ENCODE peak calls at places on chromosomes 12 and 14, in five cellular contexts. One of them, this sample, is unnamed. For H3K4me1, the result is how much of the 10 kb centered on the place peaks cover.

GRCh38 chr12:117076410-117077372 is 22.5 kb downstream of the TESC start:
- DNase-seq in prostate gland: no peak
- DNase-seq in psoas muscle: no peak
- DNase-seq in A549: no peak
- DNase-seq in PC-9: no peak
- DNase-seq in this sample: no peak

GRCh38 chr12:130179191-130179590 is 16.9 kb downstream of the FZD10 start:
- DNase-seq in prostate gland: no peak
- DNase-seq in psoas muscle: no peak
- DNase-seq in A549: no peak
- DNase-seq in PC-9: no peak
- DNase-seq in this sample: no peak

GRCh38 chr14:33730163-33730562 is 220.7 kb downstream of the EGLN3 start:
- DNase-seq in prostate gland: no peak
- DNase-seq in psoas muscle: no peak
- DNase-seq in A549: no peak
- DNase-seq in PC-9: no peak
- DNase-seq in this sample: no peak

GRCh38 chr14:91269076-91269991 is 24.8 kb upstream of the GPR68 start:
- DNase-seq in prostate gland: no peak
- DNase-seq in psoas muscle: peak
- DNase-seq in A549: no peak
- DNase-seq in PC-9: no peak
- DNase-seq in this sample: peak

GRCh38 chr14:105911006-105911847 is 384.8 kb downstream of the TMEM121 start:
- DNase-seq in prostate gland: no peak
- DNase-seq in psoas muscle: peak
- DNase-seq in A549: no peak
- DNase-seq in PC-9: no peak
- DNase-seq in this sample: peak

GRCh38 chr14:35808076-35808657 is 928 bp downstream of the RALGAPA1 start:
- DNase-seq in prostate gland: peak
- DNase-seq in psoas muscle: no peak
- DNase-seq in A549: peak
- DNase-seq in PC-9: peak
- DNase-seq in this sample: no peak

GRCh38 chr14:43165651-43166050 is 1341.4 kb downstream of the FSCB start:
- DNase-seq in prostate gland: no peak
- DNase-seq in psoas muscle: no peak
- DNase-seq in A549: peak
- DNase-seq in PC-9: no peak
- DNase-seq in this sample: no peak

GRCh38 chr12:59036973-59037807 is 116.9 kb upstream of the LRIG3 start:
- DNase-seq in prostate gland: no peak
- DNase-seq in psoas muscle: no peak
- DNase-seq in A549: no peak
- DNase-seq in PC-9: no peak
- DNase-seq in this sample: no peak

GRCh38 chr14:75113932-75114539 is 12.8 kb downstream of the NEK9 start:
- DNase-seq in prostate gland: no peak
- DNase-seq in psoas muscle: no peak
- DNase-seq in A549: no peak
- DNase-seq in PC-9: no peak
- DNase-seq in this sample: no peak

GRCh38 chr14:74614508-74615495 is 2.8 kb upstream of the LTBP2 start:
- DNase-seq in prostate gland: no peak
- DNase-seq in psoas muscle: peak
- DNase-seq in A549: no peak
- DNase-seq in PC-9: peak
- DNase-seq in this sample: no peak

GRCh38 chr12:6548556-6549378 is 7.1 kb downstream of the IFFO1 start:
- DNase-seq in prostate gland: no peak
- DNase-seq in psoas muscle: no peak
- DNase-seq in A549: peak
- DNase-seq in PC-9: no peak
- DNase-seq in this sample: peak

GRCh38 chr12:46384451-46385301 is 12.1 kb upstream of the SLC38A2 start:
- DNase-seq in prostate gland: no peak
- DNase-seq in psoas muscle: no peak
- DNase-seq in A549: no peak
- DNase-seq in PC-9: no peak
- DNase-seq in this sample: no peak

GRCh38 chr14:104580961-104581360 is 1.4 kb downstream of the C14orf180 start:
- DNase-seq in prostate gland: no peak
- DNase-seq in psoas muscle: peak
- DNase-seq in A549: no peak
- DNase-seq in PC-9: no peak
- DNase-seq in this sample: peak

GRCh38 chr12:117334855-117335587 is 26.4 kb downstream of the NOS1 start:
- DNase-seq in prostate gland: peak
- DNase-seq in psoas muscle: no peak
- DNase-seq in A549: no peak
- DNase-seq in PC-9: no peak
- DNase-seq in this sample: no peak

GRCh38 chr12:91866566-91866965 is 279.1 kb downstream of the BTG1 start:
- DNase-seq in prostate gland: no peak
- DNase-seq in psoas muscle: no peak
- DNase-seq in A549: no peak
- DNase-seq in PC-9: no peak
- DNase-seq in this sample: no peak

GRCh38 chr14:55482936-55483605 is 42.7 kb upstream of the TBPL2 start:
- DNase-seq in prostate gland: no peak
- DNase-seq in psoas muscle: no peak
- DNase-seq in A549: no peak
- DNase-seq in PC-9: no peak
- DNase-seq in this sample: no peak

GRCh38 chr14:79415726-79416125 is 795.6 kb downstream of the DIO2 start:
- DNase-seq in prostate gland: no peak
- DNase-seq in psoas muscle: no peak
- DNase-seq in A549: no peak
- DNase-seq in PC-9: no peak
- DNase-seq in this sample: no peak

GRCh38 chr12:59929091-59929490 is 333.3 kb downstream of the SLC16A7 start:
- DNase-seq in prostate gland: no peak
- DNase-seq in psoas muscle: no peak
- DNase-seq in A549: peak
- DNase-seq in PC-9: peak
- DNase-seq in this sample: no peak

GRCh38 chr14:35366048-35366428 is 38.5 kb downstream of the NFKBIA start:
- DNase-seq in prostate gland: no peak
- DNase-seq in psoas muscle: peak
- DNase-seq in A549: no peak
- DNase-seq in PC-9: no peak
- DNase-seq in this sample: peak

GRCh38 chr12:31622038-31622437 is 31.1 kb upstream of the DENND5B start:
- DNase-seq in prostate gland: no peak
- DNase-seq in psoas muscle: no peak
- DNase-seq in A549: no peak
- DNase-seq in PC-9: no peak
- DNase-seq in this sample: no peak

GRCh38 chr12:69570545-69571399 is 14.5 kb upstream of the CCT2 start:
- DNase-seq in prostate gland: peak
- DNase-seq in psoas muscle: no peak
- DNase-seq in A549: peak
- DNase-seq in PC-9: peak
- DNase-seq in this sample: peak

GRCh38 chr12:95549392-95550084 is 1.7 kb downstream of the USP44 start:
- DNase-seq in prostate gland: no peak
- DNase-seq in psoas muscle: no peak
- DNase-seq in A549: no peak
- DNase-seq in PC-9: no peak
- DNase-seq in this sample: no peak

GRCh38 chr12:75407683-75408082 is 16.8 kb downstream of the GLIPR1L2 start:
- DNase-seq in prostate gland: no peak
- DNase-seq in psoas muscle: no peak
- DNase-seq in A549: no peak
- DNase-seq in PC-9: no peak
- DNase-seq in this sample: no peak

GRCh38 chr14:86838363-86838762 is 1154.6 kb downstream of the GALC start:
- DNase-seq in prostate gland: no peak
- DNase-seq in psoas muscle: no peak
- DNase-seq in A549: peak
- DNase-seq in PC-9: no peak
- DNase-seq in this sample: no peak

GRCh38 chr14:44700184-44700583 is 193.1 kb upstream of the FSCB start:
- DNase-seq in prostate gland: no peak
- DNase-seq in psoas muscle: no peak
- DNase-seq in A549: no peak
- DNase-seq in PC-9: no peak
- DNase-seq in this sample: no peak

GRCh38 chr12:97168804-97169203 is 261.7 kb downstream of the NEDD1 start:
- DNase-seq in prostate gland: no peak
- DNase-seq in psoas muscle: no peak
- DNase-seq in A549: no peak
- DNase-seq in PC-9: no peak
- DNase-seq in this sample: no peak

GRCh38 chr12:55842681-55843429 is at the start of gene MMP19:
- DNase-seq in prostate gland: no peak
- DNase-seq in psoas muscle: no peak
- DNase-seq in A549: peak
- DNase-seq in PC-9: no peak
- DNase-seq in this sample: no peak

GRCh38 chr14:92665699-92666110 is 82.7 kb downstream of the LGMN start:
- DNase-seq in prostate gland: no peak
- DNase-seq in psoas muscle: no peak
- DNase-seq in A549: no peak
- DNase-seq in PC-9: no peak
- DNase-seq in this sample: peak

GRCh38 chr14:92666251-92666650 is 82.2 kb downstream of the LGMN start:
- DNase-seq in prostate gland: no peak
- DNase-seq in psoas muscle: no peak
- DNase-seq in A549: no peak
- DNase-seq in PC-9: no peak
- DNase-seq in this sample: peak

GRCh38 chr14:92670177-92670576 is 78.2 kb downstream of the LGMN start:
- DNase-seq in prostate gland: no peak
- DNase-seq in psoas muscle: no peak
- DNase-seq in A549: peak
- DNase-seq in PC-9: no peak
- DNase-seq in this sample: peak

GRCh38 chr14:92670967-92671366 is 77.5 kb downstream of the LGMN start:
- DNase-seq in prostate gland: no peak
- DNase-seq in psoas muscle: no peak
- DNase-seq in A549: no peak
- DNase-seq in PC-9: no peak
- DNase-seq in this sample: no peak

DNA sequence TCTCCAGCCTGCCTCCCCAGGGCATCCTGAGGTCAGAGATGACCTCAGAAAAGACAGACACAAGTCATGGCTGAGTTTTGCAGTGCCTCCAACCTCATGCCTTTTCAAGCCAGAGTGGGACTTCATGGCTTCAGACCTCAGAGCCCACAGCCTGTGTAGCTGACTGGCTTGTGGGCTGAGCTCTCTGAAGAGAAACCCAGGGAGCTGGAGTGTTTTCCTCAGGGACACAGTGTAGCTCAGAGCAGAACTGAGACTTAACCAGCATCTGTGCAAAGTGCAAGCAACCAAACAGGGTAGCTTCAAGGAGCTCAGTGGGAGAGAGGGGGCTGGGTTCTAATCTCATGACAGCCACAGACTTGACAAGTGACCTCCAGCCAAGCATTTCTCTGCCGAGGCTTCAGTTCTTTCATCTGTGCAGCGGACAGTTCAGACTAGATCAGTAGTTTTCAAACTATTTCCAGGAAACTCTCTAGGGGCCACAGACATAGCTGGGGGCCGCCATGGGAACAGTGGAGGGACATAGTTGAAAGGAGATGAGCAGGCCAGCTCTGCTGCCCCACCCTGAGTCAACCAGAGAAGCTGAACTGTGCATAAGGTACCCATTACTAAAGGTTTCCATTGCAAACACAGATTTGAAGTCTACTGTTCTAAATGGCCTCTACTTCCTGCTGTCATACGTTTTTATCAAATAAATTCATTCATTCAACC is 80.0 kb downstream of the LGMN start:
- DNase-seq in prostate gland: no peak
- DNase-seq in psoas muscle: no peak
- DNase-seq in A549: no peak
- DNase-seq in PC-9: no peak
- DNase-seq in this sample: no peak
- H3K4me1 ChIP-seq in prostate gland: under half
- H3K4me1 ChIP-seq in psoas muscle: under half
- H3K4me1 ChIP-seq in A549: under half
- H3K4me1 ChIP-seq in PC-9: under half
- H3K4me1 ChIP-seq in this sample: under half

GRCh38 chr14:61474021-61474420 is 152.6 kb downstream of the PRKCH start:
- DNase-seq in prostate gland: no peak
- DNase-seq in psoas muscle: no peak
- DNase-seq in A549: no peak
- DNase-seq in PC-9: no peak
- DNase-seq in this sample: no peak

GRCh38 chr14:61472801-61473376 is 151.5 kb downstream of the PRKCH start:
- DNase-seq in prostate gland: no peak
- DNase-seq in psoas muscle: no peak
- DNase-seq in A549: no peak
- DNase-seq in PC-9: no peak
- DNase-seq in this sample: no peak

GRCh38 chr14:61475316-61475715 is 153.9 kb downstream of the PRKCH start:
- DNase-seq in prostate gland: no peak
- DNase-seq in psoas muscle: no peak
- DNase-seq in A549: peak
- DNase-seq in PC-9: no peak
- DNase-seq in this sample: no peak

GRCh38 chr14:61476105-61476736 is 154.8 kb downstream of the PRKCH start:
- DNase-seq in prostate gland: no peak
- DNase-seq in psoas muscle: no peak
- DNase-seq in A549: no peak
- DNase-seq in PC-9: no peak
- DNase-seq in this sample: no peak

DNA sequence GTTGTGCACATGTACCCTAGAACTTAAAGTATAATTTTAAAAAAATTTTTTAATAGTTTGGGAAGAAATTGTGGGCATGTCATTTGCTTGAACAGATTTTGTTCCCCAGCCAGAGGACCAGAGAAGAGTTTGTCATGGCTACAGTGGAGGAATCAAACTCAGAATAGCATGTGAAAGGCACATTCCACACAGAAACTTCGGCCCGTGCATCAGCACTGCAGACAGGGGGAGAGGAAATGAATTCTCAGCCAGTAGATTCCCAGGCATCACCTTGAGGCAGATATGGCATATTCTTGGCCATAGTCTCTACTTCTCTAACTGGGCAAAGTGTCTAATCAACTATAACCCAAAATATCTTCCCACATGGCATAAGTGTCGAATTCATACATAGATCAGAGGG is 153.3 kb downstream of the PRKCH start:
- DNase-seq in prostate gland: no peak
- DNase-seq in psoas muscle: no peak
- DNase-seq in A549: no peak
- DNase-seq in PC-9: no peak
- DNase-seq in this sample: no peak
- H3K4me3 ChIP-seq in prostate gland: no peak
- H3K4me3 ChIP-seq in psoas muscle: no peak
- H3K4me3 ChIP-seq in A549: no peak
- H3K4me3 ChIP-seq in PC-9: no peak
- H3K4me3 ChIP-seq in this sample: no peak

GRCh38 chr12:52145941-52146821 is 45.6 kb downstream of the KRT80 start:
- DNase-seq in prostate gland: no peak
- DNase-seq in psoas muscle: no peak
- DNase-seq in A549: peak
- DNase-seq in PC-9: no peak
- DNase-seq in this sample: no peak
- H3K4me1 ChIP-seq in prostate gland: half or more
- H3K4me1 ChIP-seq in psoas muscle: under half
- H3K4me1 ChIP-seq in A549: half or more
- H3K4me1 ChIP-seq in PC-9: half or more
- H3K4me1 ChIP-seq in this sample: under half

GRCh38 chr12:124205405-124205804 is 89.5 kb upstream of the RFLNA start:
- DNase-seq in prostate gland: no peak
- DNase-seq in psoas muscle: no peak
- DNase-seq in A549: no peak
- DNase-seq in PC-9: no peak
- DNase-seq in this sample: no peak
- H3K4me3 ChIP-seq in prostate gland: no peak
- H3K4me3 ChIP-seq in psoas muscle: no peak
- H3K4me3 ChIP-seq in A549: no peak
- H3K4me3 ChIP-seq in PC-9: no peak
- H3K4me3 ChIP-seq in this sample: no peak

This sample was measured in right cardiac atrium.